ENCODE peak calls at places on chromosome 11, in nine cellular contexts. N is right cardiac atrium; M is fibroblast of mammary gland; Z is cardiac muscle cell; I is kidney glomerular epithelial cell; G is prostate gland; U is stimulated activated CD4-positive, alpha-beta T cell treated with anti-CD3 and anti-CD28 coated beads, Interleukin-15, amount 100 ng/mL, for 24 hours; A is nucleus accumbens; F is RPMI8226. K is an unnamed sample.
A peak's percentile ranks its signal among the peaks of the same experiment; 100 is the strongest.

GRCh38 chr11:16093889-16094653 is 262.3 kb downstream of the SOX6 start:
- DNase-seq in N (no peak), M (no peak), Z (no peak), I (no peak), G (no peak), U (no peak), A (no peak), F (no peak), K (no peak)

GRCh38 chr11:106733518-106734162 is 284.6 kb downstream of the GUCY1A2 start:
- DNase-seq in N (no peak), M (peak; percentile 25), Z (peak; percentile 46), I (peak; percentile 96), G (no peak), U (no peak), A (no peak), F (no peak), K (peak; percentile 19)

GRCh38 chr11:129698212-129698611 is 117.4 kb upstream of the TMEM45B start:
- DNase-seq in N (no peak), M (no peak), Z (no peak), I (no peak), G (no peak), U (no peak), A (no peak), F (no peak), K (no peak)

GRCh38 chr11:91296628-91297027 is 928.0 kb upstream of the FAT3 start:
- DNase-seq in N (no peak), M (no peak), Z (no peak), I (no peak), G (no peak), U (no peak), A (no peak), F (no peak), K (no peak)

GRCh38 chr11:44990665-44991064 is 40.0 kb upstream of the TP53I11 start:
- DNase-seq in N (peak; percentile 44), M (no peak), Z (no peak), I (no peak), G (no peak), U (no peak), A (no peak), F (no peak), K (no peak)

GRCh38 chr11:65503923-65504670 is 5.3 kb downstream of the MALAT1 start:
- DNase-seq in N (no peak), M (peak; percentile 55), Z (peak; percentile 80), I (no peak), G (peak; percentile 29), U (no peak), A (no peak), F (peak; percentile 52), K (no peak)

GRCh38 chr11:74138572-74138971 is 32.2 kb downstream of the C2CD3 start:
- DNase-seq in N (no peak), M (peak; percentile 96), Z (peak; percentile 91), I (peak; percentile 97), G (peak; percentile 89), U (no peak), A (no peak), F (no peak), K (peak; percentile 92)

GRCh38 chr11:5486421-5486820 is 2.1 kb upstream of the OR52D1 start:
- DNase-seq in N (no peak), M (no peak), Z (no peak), I (no peak), G (no peak), U (peak; percentile 20), A (no peak), F (no peak), K (no peak)

GRCh38 chr11:113553235-113553634 is 78.0 kb upstream of the DRD2 start:
- DNase-seq in N (no peak), M (peak; percentile 90), Z (peak; percentile 98), I (peak; percentile 95), G (no peak), U (no peak), A (no peak), F (no peak), K (no peak)

GRCh38 chr11:86629070-86629706 is 43.2 kb downstream of the ME3 start:
- DNase-seq in N (no peak), M (peak; percentile 84), Z (peak; percentile 64), I (no peak), G (no peak), U (no peak), A (no peak), F (no peak), K (no peak)

GRCh38 chr11:35484435-35484834 is 41.0 kb downstream of the PAMR1 start:
- DNase-seq in N (no peak), M (peak; percentile 88), Z (peak; percentile 51), I (no peak), G (no peak), U (no peak), A (no peak), F (no peak), K (no peak)

GRCh38 chr11:62921573-62922188 is 518 bp upstream of the CHRM1 start:
- DNase-seq in N (no peak), M (peak; percentile 7), Z (peak; percentile 36), I (no peak), G (peak; percentile 61), U (no peak), A (peak; percentile 63), F (peak; percentile 25), K (no peak)

GRCh38 chr11:6667733-6668374 is 12.2 kb upstream of the DCHS1 start:
- DNase-seq in N (no peak), M (peak; percentile 54), Z (peak; percentile 64), I (peak; percentile 6), G (no peak), U (peak; percentile 45), A (no peak), F (peak; percentile 19), K (no peak)

GRCh38 chr11:85602551-85603218 is 24.5 kb downstream of the DLG2 start:
- DNase-seq in N (no peak), M (peak; percentile 24), Z (peak; percentile 47), I (no peak), G (no peak), U (no peak), A (no peak), F (no peak), K (no peak)

GRCh38 chr11:61021661-61022212 is 50.3 kb downstream of the CD6 start:
- DNase-seq in N (no peak), M (no peak), Z (no peak), I (no peak), G (peak; percentile 32), U (peak; percentile 89), A (no peak), F (peak; percentile 75), K (no peak)

GRCh38 chr11:95149659-95150294 is 60.1 kb downstream of the ENDOD1 start:
- DNase-seq in N (peak; percentile 83), M (no peak), Z (peak; percentile 78), I (peak; percentile 55), G (peak; percentile 58), U (no peak), A (peak; percentile 49), F (no peak), K (no peak)

K was measured in epithelial cell of proximal tubule.